ENCODE peak calls at places on chromosomes 4 and X, in eight cellular contexts. H, A, W, F, C, Y, E and Q are unnamed samples.

GRCh38 chr4:77349796-77350195 is 192.8 kb downstream of the CCNG2 start:
- DNase-seq in W (no peak), C (no peak), E (no peak), F (peak; percentile 6), H (no peak), A (no peak), Y (no peak), Q (no peak)

GRCh38 chr4:148642907-148643306 is 200.7 kb upstream of the NR3C2 start:
- DNase-seq in Y (no peak), A (no peak), W (no peak), C (no peak), F (no peak), H (no peak), E (no peak), Q (no peak)

GRCh38 chr4:13849778-13850177 is 222.3 kb upstream of the BOD1L1 start:
- DNase-seq in W (no peak), A (peak; percentile 72), F (no peak), H (no peak), C (no peak), Y (no peak), E (no peak), Q (no peak)

GRCh38 chr4:140112576-140112975 is 41.4 kb downstream of the MAML3 start:
- DNase-seq in A (no peak), W (no peak), F (no peak), E (no peak), H (no peak), C (no peak), Y (no peak), Q (no peak)

GRCh38 chr4:147034372-147034771 is 88.7 kb upstream of the TTC29 start:
- DNase-seq in C (no peak), F (peak; percentile 42), H (no peak), Y (no peak), E (no peak), A (no peak), W (no peak), Q (no peak)

GRCh38 chrX:149830192-149830873 is 48.6 kb downstream of the MAGEA9 start:
- DNase-seq in Y (no peak), E (peak; percentile 72), C (peak; percentile 79), F (peak; percentile 22), W (no peak), H (peak; percentile 20), A (peak; percentile 1), Q (peak; percentile 26)

GRCh38 chr4:622071-622995 is 3.0 kb upstream of the PDE6B start:
- DNase-seq in C (no peak), E (no peak), F (peak; percentile 7), H (no peak), Y (no peak), A (no peak), W (no peak), Q (no peak)

GRCh38 chrX:150942958-150943594 is 40.1 kb upstream of the HMGB3 start:
- DNase-seq in H (no peak), A (no peak), W (no peak), E (no peak), C (no peak), Y (no peak), F (no peak), Q (no peak)

GRCh38 chr4:7387925-7388324 is 46.8 kb downstream of the PSAPL1 start:
- DNase-seq in C (peak; percentile 27), E (no peak), Y (no peak), W (no peak), F (no peak), A (no peak), H (no peak), Q (no peak)

GRCh38 chr4:8391972-8392371 is 48.6 kb downstream of the ACOX3 start:
- DNase-seq in E (peak; percentile 40), W (peak; percentile 61), H (peak; percentile 84), A (peak; percentile 96), Y (peak; percentile 68), F (peak; percentile 89), C (no peak), Q (no peak)

GRCh38 chr4:140136509-140136908 is 17.5 kb downstream of the MAML3 start:
- DNase-seq in E (no peak), F (peak; percentile 69), A (peak; percentile 19), H (no peak), W (no peak), Y (no peak), C (no peak), Q (no peak)

DNA sequence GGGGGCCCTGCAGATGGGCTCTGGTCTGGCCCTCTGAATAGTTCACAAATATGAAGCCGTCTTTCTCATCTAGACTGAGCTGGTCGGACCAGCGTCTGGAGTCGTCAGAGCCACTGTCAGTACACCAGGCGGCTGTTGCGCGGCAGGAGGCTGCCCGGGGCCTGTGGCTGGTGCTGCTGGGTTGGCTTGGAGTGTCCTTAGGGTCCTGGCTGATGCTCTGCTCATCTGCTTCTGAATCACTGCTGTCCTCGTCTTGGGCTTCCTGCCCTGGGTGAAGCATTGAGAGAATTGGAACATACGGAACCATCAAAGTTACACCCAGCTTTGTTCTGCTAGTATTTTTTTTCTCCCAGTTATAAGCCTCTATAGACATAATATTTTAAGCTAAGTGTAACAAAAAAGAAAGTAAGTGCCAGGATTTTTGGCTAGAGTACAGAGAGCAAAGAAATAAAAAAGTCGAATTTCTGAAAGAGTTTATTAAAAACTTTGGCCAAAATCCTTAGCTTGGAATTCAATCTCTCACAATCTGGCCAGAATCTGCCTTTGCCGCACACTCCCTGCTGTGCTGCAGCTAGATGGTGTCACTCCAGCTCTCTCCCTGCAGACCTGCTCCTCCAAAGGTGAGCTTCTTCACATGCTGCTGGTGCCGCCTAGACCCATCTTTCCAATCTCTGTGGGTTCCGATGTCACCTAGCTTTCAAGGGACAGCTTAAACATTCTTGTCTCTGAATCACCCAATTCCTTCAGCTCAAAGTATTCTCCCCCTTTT is 96.2 kb downstream of the CDS1 start:
- DNase-seq in Y (no peak), W (peak; percentile 66), H (no peak), E (no peak), C (no peak), F (no peak), A (no peak), Q (no peak)
- TF ChIP-seq CTCF in Y (no peak), W (no peak), H (no peak), E (no peak), C (no peak), F (no peak), A (no peak), Q (no peak)

GRCh38 chr4:84401669-84402068 is 97.4 kb downstream of the NKX6-1 start:
- DNase-seq in W (no peak), E (no peak), A (no peak), H (no peak), F (no peak), C (no peak), Y (no peak), Q (no peak)
- TF ChIP-seq CTCF in W (no peak), E (no peak), A (no peak), H (no peak), F (no peak), C (no peak), Y (no peak), Q (no peak)

GRCh38 chrX:4110964-4111363 is 397.5 kb upstream of the PRKX start:
- DNase-seq in W (no peak), C (no peak), A (no peak), H (no peak), Y (no peak), F (no peak), E (no peak), Q (no peak)
- TF ChIP-seq CTCF in W (no peak), C (peak; percentile 55), A (no peak), H (no peak), Y (no peak), F (no peak), E (no peak), Q (no peak)

GRCh38 chrX:107450823-107451509 is 1.5 kb downstream of the FRMPD3 start:
- DNase-seq in E (peak; percentile 37), Y (no peak), C (peak; percentile 86), W (no peak), A (no peak), H (peak; percentile 10), F (no peak), Q (peak; percentile 46)
- TF ChIP-seq CTCF in E (peak; percentile 39), Y (peak; percentile 12), C (peak; percentile 64), W (no peak), A (no peak), H (peak; percentile 11), F (no peak), Q (peak; percentile 17)